ENCODE peak calls at places on chromosomes 12 and 14, in four cellular contexts. E, T, H and Y are unnamed samples.

GRCh38 chr12:102465762-102466560 is 14.4 kb downstream of the IGF1 start:
- DNase-seq in T (no peak), H (no peak), E (no peak), Y (no peak)

GRCh38 chr12:105270671-105271255 is 34.8 kb upstream of the APPL2 start:
- DNase-seq in E (no peak), T (no peak), H (no peak), Y (no peak)

GRCh38 chr12:64782181-64782580 is 23.0 kb upstream of the GNS start:
- DNase-seq in E (no peak), T (no peak), H (no peak), Y (no peak)

GRCh38 chr12:42588981-42589464 is 523 bp downstream of the PRICKLE1 start:
- DNase-seq in T (peak; percentile 38), E (peak; percentile 13), H (no peak), Y (no peak)

GRCh38 chr14:75928587-75929230 is 53.1 kb downstream of the TGFB3 start:
- DNase-seq in E (no peak), H (no peak), T (no peak), Y (no peak)

GRCh38 chr12:122928891-122929538 is 33.1 kb upstream of the VPS37B start:
- DNase-seq in T (no peak), H (no peak), E (no peak), Y (no peak)

GRCh38 chr12:62928632-62929031 is 6.3 kb downstream of the PPM1H start:
- DNase-seq in H (no peak), E (no peak), T (no peak), Y (no peak)

GRCh38 chr12:84336231-84336630 is 576.4 kb downstream of the SLC6A15 start:
- DNase-seq in E (no peak), H (no peak), T (no peak), Y (no peak)

GRCh38 chr12:90333939-90334338 is 621.0 kb downstream of the CCER1 start:
- DNase-seq in E (no peak), H (peak; percentile 22), T (no peak), Y (no peak)

GRCh38 chr12:31759621-31760459 is 31.0 kb upstream of the AMN1 start:
- DNase-seq in E (no peak), H (no peak), T (no peak), Y (no peak)

GRCh38 chr14:52895000-52895399 is 55.9 kb downstream of the FERMT2 start:
- DNase-seq in E (no peak), H (peak; percentile 60), T (no peak), Y (no peak)

GRCh38 chr12:1922075-1922709 is 3.7 kb upstream of the CACNA2D4 start:
- DNase-seq in H (no peak), E (peak; percentile 52), T (peak; percentile 11), Y (peak; percentile 45)

GRCh38 chr12:91863702-91864101 is 281.9 kb downstream of the BTG1 start:
- DNase-seq in T (no peak), E (no peak), H (no peak), Y (no peak)

GRCh38 chr12:53096089-53096741 is 1.3 kb upstream of the IGFBP6 start:
- DNase-seq in H (peak; percentile 72), T (peak; percentile 86), E (peak; percentile 47), Y (no peak)

GRCh38 chr14:49989980-49990379 is 97.1 kb downstream of the ARF6 start:
- DNase-seq in E (no peak), T (no peak), H (no peak), Y (no peak)

GRCh38 chr14:69395929-69396328 is 2.2 kb downstream of the ERH start:
- DNase-seq in E (no peak), H (no peak), T (no peak), Y (no peak)
- H3K4me3 ChIP-seq in E (no peak overlapping the region), H (no peak overlapping the region), T (no peak overlapping the region), Y (no peak overlapping the region)

GRCh38 chr12:107322063-107322462 is 228.7 kb upstream of the CRY1 start:
- DNase-seq in H (no peak), E (no peak), T (no peak), Y (no peak)

GRCh38 chr12:107319536-107320030 is 226.2 kb upstream of the CRY1 start:
- DNase-seq in E (no peak), H (no peak), T (no peak), Y (no peak)

GRCh38 chr12:107318804-107319535 is 225.6 kb upstream of the CRY1 start:
- DNase-seq in H (peak; percentile 72), E (peak; percentile 11), T (no peak), Y (peak; percentile 47)

GRCh38 chr12:107320929-107321618 is 227.7 kb upstream of the CRY1 start:
- DNase-seq in T (no peak), E (peak; percentile 31), H (peak; percentile 59), Y (peak; percentile 54)

DNA sequence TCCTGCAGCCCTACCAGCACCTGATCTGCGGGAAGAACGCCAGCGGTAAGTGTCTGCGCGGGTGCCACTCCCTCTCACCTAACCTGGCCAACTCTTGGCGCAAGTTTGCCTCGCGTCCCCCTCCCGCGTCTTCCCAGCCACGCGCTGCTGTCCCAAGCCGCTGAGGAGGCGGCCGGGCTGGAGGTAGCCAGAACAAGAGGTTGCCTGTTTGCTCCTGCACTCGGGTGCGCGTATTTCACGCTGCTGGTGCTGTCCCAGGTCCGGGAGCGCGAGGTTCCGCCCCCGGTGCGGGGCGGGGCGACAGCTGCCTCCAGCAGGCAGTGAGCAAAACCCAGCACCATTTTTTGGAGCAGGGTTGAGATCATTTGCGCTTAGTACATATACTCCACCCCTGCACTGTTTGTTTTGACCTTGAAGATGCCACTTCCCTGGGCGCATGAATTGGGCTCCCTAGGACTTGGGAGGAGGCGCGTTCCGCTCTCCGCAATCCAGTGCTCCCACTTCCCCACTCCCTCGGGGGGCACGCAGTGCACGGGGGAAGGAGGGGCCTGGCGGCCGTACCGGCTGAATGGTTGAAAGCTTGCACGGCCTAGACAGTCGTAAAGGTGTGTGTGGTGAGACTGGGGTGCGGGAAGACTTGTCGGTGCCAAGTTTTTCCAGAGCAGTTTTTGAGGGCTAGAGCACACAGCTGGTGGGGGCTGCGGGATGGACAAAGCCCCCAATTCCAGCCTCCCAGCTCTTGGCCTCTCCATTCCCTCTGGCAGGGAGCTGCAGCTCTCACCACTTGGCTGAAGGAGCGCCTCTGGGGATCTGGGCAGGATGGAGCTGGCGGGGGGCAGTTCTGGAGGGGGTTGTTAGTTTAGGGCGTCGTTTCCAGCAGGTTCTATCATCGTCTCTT is 226.9 kb upstream of the CRY1 start:
- DNase-seq in T (no peak), H (peak; percentile 69), E (peak; percentile 38), Y (peak; percentile 67)
- H3K4me3 ChIP-seq in T (no peak overlapping the region), H (peak overlapping the region; percentile 75), E (no peak overlapping the region), Y (peak overlapping the region; percentile 57)

GRCh38 chr12:779745-780734 is 27.7 kb downstream of the WNK1 start:
- DNase-seq in E (no peak), H (peak; percentile 79), T (no peak), Y (no peak)
- H3K4me3 ChIP-seq in E (no peak overlapping the region), H (peak overlapping the region; percentile 34), T (no peak overlapping the region), Y (no peak overlapping the region)

GRCh38 chr12:57145460-57146059 is 1.9 kb downstream of the LRP1-AS start:
- DNase-seq in H (no peak), E (no peak), T (no peak), Y (no peak)

GRCh38 chr12:57147641-57147944 is 174 bp upstream of the LRP1-AS start:
- DNase-seq in T (peak; percentile 62), H (no peak), E (no peak), Y (no peak)

GRCh38 chr12:57148469-57149308 is 1.3 kb upstream of the LRP1-AS start:
- DNase-seq in E (peak; percentile 79), H (no peak), T (peak; percentile 86), Y (peak; percentile 81)

GRCh38 chr12:57146092-57146491 is 1.3 kb downstream of the LRP1-AS start:
- DNase-seq in T (no peak), E (no peak), H (no peak), Y (no peak)

GRCh38 chr12:57146925-57147640 is at the start of gene LRP1-AS:
- DNase-seq in T (no peak), H (no peak), E (peak; percentile 75), Y (no peak)
- H3K4me3 ChIP-seq in T (no peak within 1 kb of the TSS), H (no peak within 1 kb of the TSS), E (no peak within 1 kb of the TSS), Y (no peak within 1 kb of the TSS)

GRCh38 chr14:104754213-104754851 is 1.4 kb downstream of the SIVA1 start:
- DNase-seq in E (no peak), T (no peak), H (no peak), Y (no peak)
- H3K4me3 ChIP-seq in E (no peak overlapping the region), T (peak overlapping the region; percentile 96), H (peak overlapping the region; percentile 74), Y (peak overlapping the region; percentile 98)

DNA sequence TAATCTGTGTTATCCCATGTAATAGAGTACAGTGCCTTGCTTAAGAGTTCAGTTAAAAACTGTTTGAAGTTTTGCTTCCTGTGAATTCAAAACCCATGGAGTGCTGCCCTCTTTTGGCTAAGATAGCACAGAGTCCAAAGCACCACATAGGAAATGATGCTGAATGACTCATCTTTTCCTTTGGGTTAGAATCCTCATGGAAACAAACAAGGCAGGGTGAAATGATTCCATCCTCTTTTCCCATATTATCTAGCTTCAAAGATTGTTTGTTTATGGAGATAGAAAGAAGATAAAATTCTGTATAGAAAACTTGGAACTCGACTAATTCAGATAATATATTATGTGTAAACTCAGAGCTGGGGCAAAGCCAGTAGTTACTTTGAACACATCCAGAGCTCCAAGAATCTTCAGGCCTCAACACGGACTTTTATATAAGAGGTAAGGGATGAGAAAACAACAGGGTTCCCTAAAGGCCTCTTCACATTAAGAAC is 87.4 kb downstream of the OTOGL start:
- DNase-seq in T (peak; percentile 82), H (peak; percentile 92), E (peak; percentile 37), Y (no peak)
- H3K4me3 ChIP-seq in T (no peak overlapping the region), H (no peak overlapping the region), E (no peak overlapping the region), Y (no peak overlapping the region)